ENCODE peak calls at places on chromosome 9, in ten cellular contexts. One of them, this sample, is unnamed. For H3K4me1 and H3K36me3, the result is how much of the 10 kb centered on the place peaks cover.

GRCh38 chr9:117487555-117488175 is 72.8 kb upstream of the ASTN2 start:
- DNase-seq in SK-N-SH: peak
- DNase-seq in GM23338: peak
- DNase-seq in SJSA1: peak
- DNase-seq in uterus: peak
- DNase-seq in IMR-90: peak
- DNase-seq in adipocyte: peak
- DNase-seq in K562: peak
- DNase-seq in gastrocnemius medialis: peak
- DNase-seq in suprapubic skin: peak
- DNase-seq in this sample: peak

GRCh38 chr9:83299556-83299955 is 236.6 kb upstream of the RASEF start:
- DNase-seq in SK-N-SH: no peak
- DNase-seq in GM23338: no peak
- DNase-seq in SJSA1: peak
- DNase-seq in uterus: no peak
- DNase-seq in IMR-90: no peak
- DNase-seq in adipocyte: peak
- DNase-seq in K562: no peak
- DNase-seq in gastrocnemius medialis: peak
- DNase-seq in suprapubic skin: no peak
- DNase-seq in this sample: no peak

GRCh38 chr9:81489048-81489447 is 200.3 kb downstream of the TLE1 start:
- DNase-seq in SK-N-SH: no peak
- DNase-seq in GM23338: no peak
- DNase-seq in SJSA1: no peak
- DNase-seq in uterus: no peak
- DNase-seq in IMR-90: peak
- DNase-seq in adipocyte: no peak
- DNase-seq in K562: no peak
- DNase-seq in gastrocnemius medialis: no peak
- DNase-seq in suprapubic skin: no peak
- DNase-seq in this sample: no peak

GRCh38 chr9:3585616-3586015 is 59.8 kb upstream of the RFX3 start:
- DNase-seq in SK-N-SH: no peak
- DNase-seq in GM23338: no peak
- DNase-seq in SJSA1: no peak
- DNase-seq in uterus: no peak
- DNase-seq in IMR-90: no peak
- DNase-seq in adipocyte: no peak
- DNase-seq in K562: no peak
- DNase-seq in gastrocnemius medialis: no peak
- DNase-seq in suprapubic skin: no peak
- DNase-seq in this sample: no peak

GRCh38 chr9:79395691-79396558 is 175.8 kb upstream of the TLE4 start:
- DNase-seq in SK-N-SH: no peak
- DNase-seq in GM23338: peak
- DNase-seq in SJSA1: no peak
- DNase-seq in uterus: no peak
- DNase-seq in IMR-90: no peak
- DNase-seq in adipocyte: no peak
- DNase-seq in K562: no peak
- DNase-seq in gastrocnemius medialis: no peak
- DNase-seq in suprapubic skin: no peak
- DNase-seq in this sample: no peak

GRCh38 chr9:77014597-77015263 is 4.7 kb upstream of the FOXB2 start:
- DNase-seq in SK-N-SH: no peak
- DNase-seq in GM23338: peak
- DNase-seq in SJSA1: no peak
- DNase-seq in uterus: no peak
- DNase-seq in IMR-90: no peak
- DNase-seq in adipocyte: no peak
- DNase-seq in K562: no peak
- DNase-seq in gastrocnemius medialis: no peak
- DNase-seq in suprapubic skin: no peak
- DNase-seq in this sample: no peak

GRCh38 chr9:113540466-113540865 is 76.9 kb downstream of the RGS3 start:
- DNase-seq in SK-N-SH: no peak
- DNase-seq in GM23338: no peak
- DNase-seq in SJSA1: no peak
- DNase-seq in uterus: no peak
- DNase-seq in IMR-90: no peak
- DNase-seq in adipocyte: no peak
- DNase-seq in K562: no peak
- DNase-seq in gastrocnemius medialis: no peak
- DNase-seq in suprapubic skin: peak
- DNase-seq in this sample: no peak

GRCh38 chr9:108100571-108100970 is 611.0 kb upstream of the KLF4 start:
- DNase-seq in SK-N-SH: no peak
- DNase-seq in GM23338: no peak
- DNase-seq in SJSA1: no peak
- DNase-seq in uterus: no peak
- DNase-seq in IMR-90: no peak
- DNase-seq in adipocyte: no peak
- DNase-seq in K562: no peak
- DNase-seq in gastrocnemius medialis: no peak
- DNase-seq in suprapubic skin: no peak
- DNase-seq in this sample: no peak

GRCh38 chr9:101119206-101119819 is 90.8 kb downstream of the PLPPR1 start:
- DNase-seq in SK-N-SH: peak
- DNase-seq in GM23338: peak
- DNase-seq in SJSA1: peak
- DNase-seq in uterus: no peak
- DNase-seq in IMR-90: no peak
- DNase-seq in adipocyte: peak
- DNase-seq in K562: peak
- DNase-seq in gastrocnemius medialis: no peak
- DNase-seq in suprapubic skin: no peak
- DNase-seq in this sample: peak

GRCh38 chr9:135343733-135344522 is 135.7 kb upstream of the PPP1R26 start:
- DNase-seq in SK-N-SH: peak
- DNase-seq in GM23338: peak
- DNase-seq in SJSA1: peak
- DNase-seq in uterus: peak
- DNase-seq in IMR-90: peak
- DNase-seq in adipocyte: peak
- DNase-seq in K562: peak
- DNase-seq in gastrocnemius medialis: peak
- DNase-seq in suprapubic skin: no peak
- DNase-seq in this sample: peak

GRCh38 chr9:111839387-111839786 is 44.6 kb upstream of the SHOC1 start:
- DNase-seq in SK-N-SH: no peak
- DNase-seq in GM23338: no peak
- DNase-seq in SJSA1: no peak
- DNase-seq in uterus: peak
- DNase-seq in IMR-90: peak
- DNase-seq in adipocyte: peak
- DNase-seq in K562: no peak
- DNase-seq in gastrocnemius medialis: no peak
- DNase-seq in suprapubic skin: no peak
- DNase-seq in this sample: no peak

GRCh38 chr9:131960805-131961495 is 118.7 kb downstream of the MED27 start:
- DNase-seq in SK-N-SH: no peak
- DNase-seq in GM23338: no peak
- DNase-seq in SJSA1: no peak
- DNase-seq in uterus: no peak
- DNase-seq in IMR-90: no peak
- DNase-seq in adipocyte: no peak
- DNase-seq in K562: no peak
- DNase-seq in gastrocnemius medialis: no peak
- DNase-seq in suprapubic skin: no peak
- DNase-seq in this sample: no peak

GRCh38 chr9:89743576-89744254 is 138.9 kb downstream of the GADD45G start:
- DNase-seq in SK-N-SH: peak
- DNase-seq in GM23338: peak
- DNase-seq in SJSA1: no peak
- DNase-seq in uterus: no peak
- DNase-seq in IMR-90: no peak
- DNase-seq in adipocyte: no peak
- DNase-seq in K562: no peak
- DNase-seq in gastrocnemius medialis: no peak
- DNase-seq in suprapubic skin: no peak
- DNase-seq in this sample: no peak

GRCh38 chr9:105858284-105858683 is 163.9 kb downstream of the TMEM38B start:
- DNase-seq in SK-N-SH: no peak
- DNase-seq in GM23338: no peak
- DNase-seq in SJSA1: no peak
- DNase-seq in uterus: no peak
- DNase-seq in IMR-90: no peak
- DNase-seq in adipocyte: no peak
- DNase-seq in K562: no peak
- DNase-seq in gastrocnemius medialis: no peak
- DNase-seq in suprapubic skin: no peak
- DNase-seq in this sample: no peak

GRCh38 chr9:36479086-36479485 is 79.0 kb upstream of the RNF38 start:
- DNase-seq in SK-N-SH: no peak
- DNase-seq in GM23338: no peak
- DNase-seq in SJSA1: no peak
- DNase-seq in uterus: no peak
- DNase-seq in IMR-90: no peak
- DNase-seq in adipocyte: no peak
- DNase-seq in K562: no peak
- DNase-seq in gastrocnemius medialis: no peak
- DNase-seq in suprapubic skin: no peak
- DNase-seq in this sample: no peak

GRCh38 chr9:6986416-6986815 is 228.6 kb downstream of the KDM4C start:
- DNase-seq in SK-N-SH: no peak
- DNase-seq in GM23338: no peak
- DNase-seq in SJSA1: no peak
- DNase-seq in uterus: no peak
- DNase-seq in IMR-90: no peak
- DNase-seq in adipocyte: no peak
- DNase-seq in K562: no peak
- DNase-seq in gastrocnemius medialis: no peak
- DNase-seq in suprapubic skin: no peak
- DNase-seq in this sample: no peak
- H3K4me1 ChIP-seq in SK-N-SH: under half
- H3K4me1 ChIP-seq in GM23338: under half
- H3K4me1 ChIP-seq in SJSA1: under half
- H3K4me1 ChIP-seq in uterus: under half
- H3K4me1 ChIP-seq in IMR-90: under half
- H3K4me1 ChIP-seq in adipocyte: under half
- H3K4me1 ChIP-seq in K562: under half
- H3K4me1 ChIP-seq in gastrocnemius medialis: under half
- H3K4me1 ChIP-seq in suprapubic skin: under half
- H3K4me1 ChIP-seq in this sample: under half

GRCh38 chr9:128656416-128657343 is at the start of gene DYNC2I2:
- DNase-seq in SK-N-SH: peak
- DNase-seq in GM23338: peak
- DNase-seq in SJSA1: peak
- DNase-seq in uterus: peak
- DNase-seq in IMR-90: peak
- DNase-seq in adipocyte: peak
- DNase-seq in K562: peak
- DNase-seq in gastrocnemius medialis: peak
- DNase-seq in suprapubic skin: peak
- DNase-seq in this sample: peak
- H3K36me3 ChIP-seq in SK-N-SH: under half
- H3K36me3 ChIP-seq in GM23338: under half
- H3K36me3 ChIP-seq in SJSA1: under half
- H3K36me3 ChIP-seq in uterus: under half
- H3K36me3 ChIP-seq in IMR-90: under half
- H3K36me3 ChIP-seq in adipocyte: under half
- H3K36me3 ChIP-seq in K562: under half
- H3K36me3 ChIP-seq in gastrocnemius medialis: under half
- H3K36me3 ChIP-seq in suprapubic skin: under half
- H3K36me3 ChIP-seq in this sample: under half

DNA sequence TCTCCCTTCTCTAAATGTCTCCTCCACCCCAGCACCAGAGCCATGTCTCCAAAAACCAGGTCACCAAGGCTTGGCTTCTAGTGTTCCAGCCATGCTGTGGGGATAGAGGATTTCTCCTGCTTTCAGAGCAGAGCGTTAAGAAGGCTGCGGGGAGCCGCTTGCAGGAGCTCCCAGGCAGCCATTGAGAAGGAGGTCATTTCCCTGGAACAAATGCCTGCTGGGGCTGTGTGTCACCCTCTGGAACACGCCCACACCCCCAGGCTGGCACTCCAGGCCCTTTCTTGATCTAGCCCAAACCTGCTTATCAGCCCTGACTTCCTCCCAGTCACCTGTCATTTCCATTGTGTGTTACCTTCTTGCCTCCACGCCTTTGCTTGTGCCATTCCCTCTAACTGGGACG is 65.2 kb upstream of the GGTA1 start:
- DNase-seq in SK-N-SH: no peak
- DNase-seq in GM23338: no peak
- DNase-seq in SJSA1: no peak
- DNase-seq in uterus: no peak
- DNase-seq in IMR-90: no peak
- DNase-seq in adipocyte: no peak
- DNase-seq in K562: no peak
- DNase-seq in gastrocnemius medialis: no peak
- DNase-seq in suprapubic skin: no peak
- DNase-seq in this sample: no peak
- H3K4me1 ChIP-seq in SK-N-SH: half or more
- H3K4me1 ChIP-seq in GM23338: under half
- H3K4me1 ChIP-seq in SJSA1: under half
- H3K4me1 ChIP-seq in uterus: under half
- H3K4me1 ChIP-seq in IMR-90: under half
- H3K4me1 ChIP-seq in adipocyte: under half
- H3K4me1 ChIP-seq in K562: under half
- H3K4me1 ChIP-seq in gastrocnemius medialis: under half
- H3K4me1 ChIP-seq in suprapubic skin: under half
- H3K4me1 ChIP-seq in this sample: under half

GRCh38 chr9:128266868-128267590 is 8.8 kb downstream of the GOLGA2 start:
- DNase-seq in SK-N-SH: no peak
- DNase-seq in GM23338: no peak
- DNase-seq in SJSA1: no peak
- DNase-seq in uterus: no peak
- DNase-seq in IMR-90: no peak
- DNase-seq in adipocyte: no peak
- DNase-seq in K562: no peak
- DNase-seq in gastrocnemius medialis: no peak
- DNase-seq in suprapubic skin: no peak
- DNase-seq in this sample: no peak

GRCh38 chr9:128271112-128271511 is 4.7 kb downstream of the GOLGA2 start:
- DNase-seq in SK-N-SH: no peak
- DNase-seq in GM23338: no peak
- DNase-seq in SJSA1: no peak
- DNase-seq in uterus: no peak
- DNase-seq in IMR-90: no peak
- DNase-seq in adipocyte: no peak
- DNase-seq in K562: no peak
- DNase-seq in gastrocnemius medialis: no peak
- DNase-seq in suprapubic skin: no peak
- DNase-seq in this sample: no peak

GRCh38 chr9:128260340-128260739 is 15.5 kb downstream of the GOLGA2 start:
- DNase-seq in SK-N-SH: no peak
- DNase-seq in GM23338: no peak
- DNase-seq in SJSA1: no peak
- DNase-seq in uterus: no peak
- DNase-seq in IMR-90: no peak
- DNase-seq in adipocyte: no peak
- DNase-seq in K562: no peak
- DNase-seq in gastrocnemius medialis: no peak
- DNase-seq in suprapubic skin: no peak
- DNase-seq in this sample: no peak

GRCh38 chr9:128262687-128263086 is 13.1 kb downstream of the GOLGA2 start:
- DNase-seq in SK-N-SH: no peak
- DNase-seq in GM23338: no peak
- DNase-seq in SJSA1: no peak
- DNase-seq in uterus: no peak
- DNase-seq in IMR-90: no peak
- DNase-seq in adipocyte: no peak
- DNase-seq in K562: no peak
- DNase-seq in gastrocnemius medialis: no peak
- DNase-seq in suprapubic skin: no peak
- DNase-seq in this sample: no peak

GRCh38 chr9:128265348-128265847 is 10.4 kb downstream of the GOLGA2 start:
- DNase-seq in SK-N-SH: no peak
- DNase-seq in GM23338: no peak
- DNase-seq in SJSA1: no peak
- DNase-seq in uterus: no peak
- DNase-seq in IMR-90: no peak
- DNase-seq in adipocyte: no peak
- DNase-seq in K562: no peak
- DNase-seq in gastrocnemius medialis: no peak
- DNase-seq in suprapubic skin: no peak
- DNase-seq in this sample: no peak
- H3K36me3 ChIP-seq in SK-N-SH: half or more
- H3K36me3 ChIP-seq in GM23338: under half
- H3K36me3 ChIP-seq in SJSA1: half or more
- H3K36me3 ChIP-seq in uterus: under half
- H3K36me3 ChIP-seq in IMR-90: half or more
- H3K36me3 ChIP-seq in adipocyte: half or more
- H3K36me3 ChIP-seq in K562: half or more
- H3K36me3 ChIP-seq in gastrocnemius medialis: under half
- H3K36me3 ChIP-seq in suprapubic skin: half or more
- H3K36me3 ChIP-seq in this sample: under half

This sample was measured in mucosa of descending colon.